ENCODE peak calls at places on chromosomes 7 and 10, in four cellular contexts. A is IMR-90, R is HepG2, K is K562. D is an unnamed sample.

GRCh38 chr7:46754135-46754730 is 827.7 kb downstream of the TNS3 start:
- DNase-seq in A (peak), R (no peak), K (no peak), D (no peak)

GRCh38 chr10:119680668-119681070 is 29.5 kb downstream of the BAG3 start:
- DNase-seq in A (peak), R (no peak), K (no peak), D (no peak)

GRCh38 chr7:17530249-17530648 is 231.8 kb downstream of the AHR start:
- DNase-seq in A (peak), R (no peak), K (no peak), D (no peak)

GRCh38 chr7:510061-510481 is 9.6 kb downstream of the PDGFA start:
- DNase-seq in A (no peak), R (no peak), K (no peak), D (no peak)

GRCh38 chr10:96056787-96057186 is 13.4 kb downstream of the CCNJ start:
- DNase-seq in A (no peak), R (no peak), K (no peak), D (no peak)

GRCh38 chr7:98354511-98355249 is 46.2 kb downstream of the BAIAP2L1 start:
- DNase-seq in A (peak), R (peak), K (no peak), D (peak)

GRCh38 chr10:1448252-1448901 is 288.9 kb downstream of the ADARB2 start:
- DNase-seq in A (no peak), R (no peak), K (no peak), D (no peak)

GRCh38 chr10:104441601-104442000 is 88.0 kb downstream of the CFAP58 start:
- DNase-seq in A (peak), R (no peak), K (no peak), D (peak)

GRCh38 chr10:52864459-52865106 is 92.0 kb upstream of the MBL2 start:
- DNase-seq in A (peak), R (peak), K (no peak), D (no peak)

GRCh38 chr7:23293500-23294073 is 5.6 kb upstream of the MALSU1 start:
- DNase-seq in A (no peak), R (peak), K (no peak), D (peak)

GRCh38 chr10:98246911-98247820 is 20.8 kb downstream of the LOXL4 start:
- DNase-seq in A (peak), R (no peak), K (no peak), D (no peak)

GRCh38 chr7:17681965-17682364 is 258.3 kb downstream of the SNX13 start:
- DNase-seq in A (no peak), R (no peak), K (no peak), D (no peak)

GRCh38 chr7:66250711-66251110 is 45.6 kb downstream of the TPST1 start:
- DNase-seq in A (peak), R (peak), K (no peak), D (peak)

GRCh38 chr7:43362652-43363428 is 220.1 kb upstream of the STK17A start:
- DNase-seq in A (peak), R (no peak), K (no peak), D (peak)

GRCh38 chr10:71080381-71081228 is 131.8 kb upstream of the UNC5B start:
- DNase-seq in A (no peak), R (no peak), K (no peak), D (no peak)

GRCh38 chr10:101001225-101002035 is 1.8 kb downstream of the LZTS2 start:
- DNase-seq in A (peak), R (no peak), K (no peak), D (no peak)

GRCh38 chr10:102644066-102644645 is at the start of gene TRIM8:
- DNase-seq in A (no peak), R (peak), K (peak), D (peak)

GRCh38 chr10:46268076-46268881 is 18.5 kb upstream of the ANTXRL start:
- DNase-seq in A (no peak), R (no peak), K (no peak), D (no peak)

GRCh38 chr7:148726385-148726784 is 27.7 kb downstream of the CUL1 start:
- DNase-seq in A (no peak), R (no peak), K (no peak), D (no peak)

GRCh38 chr7:84025332-84025927 is 169.2 kb downstream of the SEMA3A start:
- DNase-seq in A (peak), R (peak), K (no peak), D (peak)

GRCh38 chr7:16167531-16167930 is 253.8 kb downstream of the CRPPA start:
- DNase-seq in A (no peak), R (no peak), K (no peak), D (no peak)

GRCh38 chr10:122462533-122463465 is 1.4 kb downstream of the HTRA1 start:
- DNase-seq in A (peak), R (no peak), K (no peak), D (no peak)

GRCh38 chr7:15402436-15403136 is 159.2 kb downstream of the AGMO start:
- DNase-seq in A (no peak), R (no peak), K (no peak), D (no peak)

GRCh38 chr10:118792501-118792900 is 37.7 kb upstream of the CACUL1 start:
- DNase-seq in A (no peak), R (no peak), K (no peak), D (no peak)

GRCh38 chr10:85611093-85611740 is 755.4 kb downstream of the GRID1 start:
- DNase-seq in A (no peak), R (no peak), K (no peak), D (no peak)

GRCh38 chr10:85612833-85613232 is 753.8 kb downstream of the GRID1 start:
- DNase-seq in A (no peak), R (no peak), K (peak), D (peak)

GRCh38 chr10:85612378-85612775 is 754.2 kb downstream of the GRID1 start:
- DNase-seq in A (no peak), R (no peak), K (no peak), D (no peak)

GRCh38 chr10:85610381-85611092 is 756.1 kb downstream of the GRID1 start:
- DNase-seq in A (no peak), R (no peak), K (no peak), D (no peak)

GRCh38 chr10:85611746-85612377 is 754.7 kb downstream of the GRID1 start:
- DNase-seq in A (no peak), R (no peak), K (no peak), D (no peak)
- TF ChIP-seq MAZ in A (no peak), R (no peak), K (no peak), D (no peak)

GRCh38 chr7:157483971-157484410 is 147.2 kb downstream of the DNAJB6 start:
- DNase-seq in A (no peak), R (no peak), K (no peak), D (no peak)
- TF ChIP-seq MAZ in A (no peak), R (no peak), K (no peak), D (no peak)

DNA sequence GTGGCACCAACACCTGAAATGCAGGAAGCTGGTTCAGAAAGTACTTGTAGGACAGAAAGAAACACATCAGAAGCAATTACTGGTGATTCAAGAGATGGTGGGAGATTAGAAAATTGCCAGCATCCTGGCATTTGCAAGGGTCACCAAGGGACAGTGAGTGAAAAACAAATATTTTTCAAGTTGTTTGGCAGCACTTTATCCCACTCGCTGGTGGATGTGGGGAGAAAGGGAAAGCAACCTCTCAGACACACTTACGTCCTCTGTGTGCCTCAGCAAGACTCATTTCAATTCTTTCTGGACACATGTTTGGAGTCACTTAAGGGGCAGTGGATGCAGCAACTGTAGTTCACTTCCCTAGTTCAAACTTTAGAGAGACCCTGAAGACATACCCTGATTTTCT is 440.4 kb upstream of the GHITM start:
- DNase-seq in A (no peak), R (no peak), K (no peak), D (no peak)
- TF ChIP-seq MAZ in A (no peak), R (no peak), K (no peak), D (no peak)

GRCh38 chr10:5482016-5482415 is 17.4 kb downstream of the CALML5 start:
- DNase-seq in A (no peak), R (no peak), K (no peak), D (no peak)
- TF ChIP-seq MAZ in A (no peak), R (no peak), K (no peak), D (no peak)

GRCh38 chr10:13351340-13351915 is 3.3 kb upstream of the SEPHS1 start:
- DNase-seq in A (no peak), R (no peak), K (no peak), D (no peak)

GRCh38 chr10:13348216-13349017 is at the start of gene SEPHS1:
- DNase-seq in A (peak), R (peak), K (peak), D (peak)

GRCh38 chr10:13352519-13352918 is 4.4 kb upstream of the SEPHS1 start:
- DNase-seq in A (no peak), R (peak), K (no peak), D (no peak)

GRCh38 chr10:13347235-13348156 is 597 bp downstream of the SEPHS1 start:
- DNase-seq in A (peak), R (peak), K (peak), D (peak)

GRCh38 chr10:13349776-13350274 is 1.7 kb upstream of the SEPHS1 start:
- DNase-seq in A (peak), R (no peak), K (peak), D (no peak)
- TF ChIP-seq MAZ in A (no peak), R (no peak), K (no peak), D (no peak)

GRCh38 chr7:39810710-39811109 is 139.3 kb upstream of the CDK13 start:
- DNase-seq in A (no peak), R (no peak), K (no peak), D (no peak)

GRCh38 chr7:39816462-39817065 is 133.5 kb upstream of the CDK13 start:
- DNase-seq in A (no peak), R (no peak), K (no peak), D (no peak)

GRCh38 chr7:39810204-39810642 is 139.8 kb upstream of the CDK13 start:
- DNase-seq in A (no peak), R (no peak), K (peak), D (no peak)

DNA sequence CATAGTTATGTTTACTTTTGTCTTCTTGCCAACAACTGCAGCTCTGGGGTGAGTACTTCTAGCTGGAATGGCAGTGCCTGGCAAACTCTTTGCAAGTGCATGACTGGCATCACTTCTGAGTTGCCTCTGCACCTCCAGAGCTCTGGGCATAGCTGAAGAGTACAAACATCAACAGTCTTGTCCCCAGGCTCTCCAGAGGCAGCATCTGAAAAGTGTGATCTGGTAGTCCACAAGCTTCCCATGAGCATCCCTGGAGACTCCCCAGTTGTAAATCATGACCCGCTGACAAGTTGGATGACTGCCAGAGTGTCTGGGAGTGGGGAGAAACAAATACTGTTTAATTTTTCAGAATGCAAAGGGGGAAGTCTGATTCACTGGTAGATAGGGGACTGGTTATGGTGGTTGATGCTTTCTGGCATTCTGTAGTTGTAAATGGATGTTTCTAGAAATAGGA is 138.9 kb upstream of the CDK13 start:
- DNase-seq in A (peak), R (no peak), K (no peak), D (peak)
- TF ChIP-seq MAZ in A (no peak), R (no peak), K (no peak), D (no peak)

GRCh38 chr10:6722616-6723004 is 142.5 kb upstream of the PRKCQ start:
- DNase-seq in A (peak), R (no peak), K (no peak), D (peak)
- TF ChIP-seq MAZ in A (no peak), R (no peak), K (no peak), D (no peak)

GRCh38 chr7:158020706-158021095 is 566.9 kb downstream of the PTPRN2 start:
- DNase-seq in A (no peak), R (no peak), K (no peak), D (no peak)
- TF ChIP-seq MAZ in A (no peak), R (no peak), K (no peak), D (no peak)

DNA sequence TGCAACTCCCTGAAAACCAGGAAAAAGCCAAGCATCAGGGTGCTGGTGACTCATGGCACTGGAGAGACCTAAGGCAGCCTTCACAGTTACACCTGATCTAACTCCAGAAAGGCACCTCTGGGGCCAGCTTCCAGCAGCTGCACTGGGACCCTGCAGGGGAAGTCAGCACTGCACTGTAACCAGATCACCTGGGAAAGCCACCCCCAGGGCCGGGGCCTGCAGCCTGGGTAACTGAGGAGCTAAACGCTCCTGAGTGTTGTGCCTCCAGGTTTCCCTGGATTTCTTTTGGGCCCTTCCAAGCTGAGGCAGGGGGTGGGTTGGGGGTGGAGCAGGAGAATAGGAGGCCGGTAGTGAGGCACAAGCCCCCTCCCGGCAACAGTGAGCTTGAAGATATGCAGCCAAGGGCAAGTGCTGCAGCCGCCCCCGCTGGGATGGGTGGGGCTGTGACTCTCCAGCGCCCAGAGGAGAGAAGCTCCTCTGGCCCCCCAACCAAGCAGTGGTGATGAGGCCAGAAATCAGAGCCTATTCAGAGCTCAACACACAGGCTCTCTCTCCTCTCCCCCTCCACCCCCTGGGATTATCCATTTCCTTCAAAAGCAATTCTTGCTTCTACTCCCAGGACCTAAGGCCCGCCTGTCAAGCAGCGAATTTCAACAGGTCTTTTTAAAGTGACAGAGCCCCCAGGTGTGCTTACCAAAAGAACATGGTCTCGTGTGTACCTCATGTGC is 2.6 kb downstream of the CXCL12 start:
- DNase-seq in A (no peak), R (no peak), K (no peak), D (no peak)
- TF ChIP-seq MAZ in A (no peak), R (no peak), K (no peak), D (no peak)

GRCh38 chr10:91672021-91672608 is 39.2 kb upstream of the PPP1R3C start:
- DNase-seq in A (peak), R (no peak), K (peak), D (no peak)
- TF ChIP-seq MAZ in A (no peak), R (no peak), K (no peak), D (no peak)

D was measured in A549.